ENCODE peak calls at places on chromosomes 2 and 18, in seven cellular contexts. E, I, Q, V, L, K and O are unnamed samples.

GRCh38 chr18:50754297-50754696 is 65.5 kb downstream of the MRO start:
- DNase-seq in E (no peak), L (no peak), V (peak), I (no peak), Q (no peak), K (no peak), O (no peak)

GRCh38 chr2:86160156-86160952 is 34.9 kb downstream of the IMMT start:
- DNase-seq in Q (no peak), I (no peak), V (no peak), L (no peak), K (no peak), E (peak), O (peak)

GRCh38 chr2:167504695-167505094 is 616.4 kb downstream of the XIRP2 start:
- DNase-seq in V (no peak), K (no peak), E (no peak), I (no peak), Q (no peak), L (no peak), O (no peak)

GRCh38 chr2:110106642-110107041 is 9.0 kb downstream of the MALL start:
- DNase-seq in E (peak), V (no peak), L (no peak), Q (no peak), K (no peak), I (no peak), O (peak)

GRCh38 chr2:178256382-178257053 is 62.2 kb downstream of the OSBPL6 start:
- DNase-seq in L (no peak), E (no peak), I (no peak), V (no peak), K (no peak), Q (peak), O (peak)

GRCh38 chr2:140604788-140605187 is 1526.0 kb downstream of the LRP1B start:
- DNase-seq in Q (no peak), I (no peak), K (no peak), V (no peak), E (no peak), L (no peak), O (no peak)

GRCh38 chr2:198309673-198310280 is 505.4 kb downstream of the PLCL1 start:
- DNase-seq in Q (peak), I (peak), L (peak), K (peak), V (peak), E (peak), O (peak)

GRCh38 chr2:142748559-142749099 is 128.8 kb upstream of the KYNU start:
- DNase-seq in L (no peak), V (no peak), E (no peak), Q (no peak), I (no peak), K (no peak), O (no peak)

GRCh38 chr2:3037196-3038194 is 340.1 kb downstream of the EIPR1 start:
- DNase-seq in E (no peak), V (no peak), K (peak), I (no peak), L (no peak), Q (no peak), O (no peak)

GRCh38 chr2:201938151-201938815 is 95.4 kb upstream of the FZD7 start:
- DNase-seq in L (no peak), K (peak), Q (peak), I (no peak), E (peak), V (no peak), O (peak)

GRCh38 chr2:120418174-120418787 is 72.3 kb downstream of the INHBB start:
- DNase-seq in Q (no peak), E (no peak), K (no peak), V (no peak), L (no peak), I (peak), O (no peak)

GRCh38 chr2:33110461-33110860 is 163.7 kb downstream of the LTBP1 start:
- DNase-seq in K (peak), Q (no peak), V (no peak), E (peak), L (no peak), I (no peak), O (peak)

GRCh38 chr2:212646698-212647097 is 108.1 kb upstream of the ERBB4 start:
- DNase-seq in I (no peak), L (no peak), E (peak), V (no peak), K (peak), Q (no peak), O (peak)

GRCh38 chr2:186749179-186749578 is 55.3 kb downstream of the FAM171B start:
- DNase-seq in K (no peak), I (no peak), E (no peak), L (no peak), Q (no peak), V (no peak), O (no peak)

GRCh38 chr2:54416166-54416798 is 39.8 kb upstream of the SPTBN1 start:
- DNase-seq in L (no peak), E (peak), K (no peak), V (no peak), I (no peak), Q (no peak), O (peak)

GRCh38 chr2:101150306-101151140 is 659 bp downstream of the TBC1D8 start:
- DNase-seq in V (peak), L (peak), Q (peak), E (peak), I (peak), K (no peak), O (no peak)

GRCh38 chr2:73700111-73700510 is 37.0 kb downstream of the TPRKB start:
- DNase-seq in L (no peak), Q (no peak), I (no peak), E (no peak), K (no peak), V (no peak), O (peak)

GRCh38 chr2:47767880-47768609 is 14.9 kb upstream of the MSH6 start:
- DNase-seq in I (peak), K (peak), V (peak), L (peak), E (peak), Q (peak), O (peak)

GRCh38 chr2:240904216-240905175 is 1.6 kb upstream of the CROCC2 start:
- DNase-seq in L (no peak), K (no peak), V (no peak), I (no peak), Q (no peak), E (no peak), O (no peak)

GRCh38 chr2:231781798-231782726 is 980 bp upstream of the PDE6D start:
- DNase-seq in V (no peak), L (no peak), E (peak), Q (peak), I (no peak), K (peak), O (peak)

GRCh38 chr2:46460241-46460921 is 19.0 kb upstream of the TMEM247 start:
- DNase-seq in K (no peak), I (no peak), V (no peak), Q (no peak), L (no peak), E (no peak), O (no peak)

GRCh38 chr2:212538156-212539144 is at the start of gene ERBB4:
- DNase-seq in E (peak), V (peak), Q (no peak), I (no peak), L (peak), K (no peak), O (no peak)

GRCh38 chr2:152254486-152254885 is 78.9 kb upstream of the STAM2 start:
- DNase-seq in L (no peak), Q (no peak), E (no peak), I (no peak), K (peak), V (no peak), O (no peak)

GRCh38 chr18:47036298-47036874 is 965 bp upstream of the ELOA2 start:
- DNase-seq in Q (peak), E (peak), K (peak), I (no peak), V (no peak), L (no peak), O (peak)

GRCh38 chr2:144357623-144358400 is 162.1 kb downstream of the ZEB2 start:
- DNase-seq in V (no peak), I (no peak), E (peak), K (peak), L (no peak), Q (peak), O (peak)

GRCh38 chr18:14947482-14948162 is 199.7 kb downstream of the ANKRD30B start:
- DNase-seq in V (no peak), L (no peak), K (no peak), Q (no peak), I (no peak), E (no peak), O (no peak)

GRCh38 chr2:170530284-170530745 is 184.8 kb upstream of the SP5 start:
- DNase-seq in K (no peak), V (peak), I (peak), Q (peak), E (peak), L (peak), O (peak)
- H2BK5ac ChIP-seq in K (no peak), V (peak), I (no peak), Q (no peak), E (no peak), L (no peak), O (no peak)

GRCh38 chr2:84297155-84297554 is 161.9 kb downstream of the SUCLG1 start:
- DNase-seq in Q (peak), I (peak), L (no peak), V (no peak), K (peak), E (no peak), O (no peak)

GRCh38 chr2:84302513-84303412 is 156.3 kb downstream of the SUCLG1 start:
- DNase-seq in V (peak), L (peak), E (peak), Q (peak), I (peak), K (peak), O (peak)

GRCh38 chr2:84299211-84299775 is 159.8 kb downstream of the SUCLG1 start:
- DNase-seq in K (peak), E (no peak), V (no peak), Q (no peak), I (no peak), L (no peak), O (no peak)

GRCh38 chr2:84300030-84301029 is 158.8 kb downstream of the SUCLG1 start:
- DNase-seq in Q (no peak), L (no peak), V (no peak), E (no peak), I (no peak), K (no peak), O (no peak)

GRCh38 chr2:84301717-84302116 is 157.4 kb downstream of the SUCLG1 start:
- DNase-seq in E (no peak), K (no peak), V (no peak), Q (peak), I (no peak), L (no peak), O (no peak)
- H2BK5ac ChIP-seq in E (no peak), K (no peak), V (no peak), Q (no peak), I (no peak), L (no peak), O (no peak)

DNA sequence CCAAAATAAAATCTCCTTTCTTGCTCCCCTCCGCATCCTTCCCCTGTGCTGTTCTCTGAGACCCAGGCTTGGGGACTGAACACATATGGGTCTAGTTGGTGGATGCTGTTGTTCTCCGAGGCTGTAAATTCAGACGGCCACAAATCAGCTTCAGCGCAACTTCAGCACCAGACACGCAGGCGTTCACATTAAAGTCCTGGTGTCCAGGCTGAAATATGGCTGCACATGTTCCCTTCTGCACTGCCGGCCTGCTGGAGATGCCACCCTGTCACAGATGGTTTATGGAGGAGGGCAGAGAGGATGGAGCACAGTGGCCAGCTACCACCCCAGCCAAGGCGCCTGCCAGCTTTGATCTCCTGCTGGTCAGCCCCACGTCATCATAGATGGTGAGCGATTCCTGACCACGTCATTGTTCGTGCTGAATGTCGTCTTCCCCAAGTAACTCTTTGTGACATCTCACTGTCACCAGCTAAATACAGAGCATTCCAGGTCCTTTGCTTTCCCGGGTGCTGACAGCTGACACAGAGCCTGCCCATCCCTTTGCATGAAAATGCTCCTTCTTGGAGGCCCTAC is 248.4 kb downstream of the TTC32 start:
- DNase-seq in L (no peak), V (no peak), E (no peak), I (no peak), K (no peak), Q (no peak), O (no peak)
- H2BK5ac ChIP-seq in L (no peak), V (no peak), E (no peak), I (no peak), K (no peak), Q (no peak), O (no peak)

GRCh38 chr2:137547842-137548241 is 416.4 kb upstream of the HNMT start:
- DNase-seq in V (no peak), L (no peak), K (no peak), E (no peak), I (no peak), Q (no peak), O (no peak)
- H2BK5ac ChIP-seq in V (no peak), L (no peak), K (no peak), E (no peak), I (no peak), Q (no peak), O (no peak)

GRCh38 chr2:192072261-192072660 is 122.5 kb downstream of the TMEFF2 start:
- DNase-seq in Q (no peak), E (no peak), K (no peak), V (no peak), I (no peak), L (no peak), O (no peak)

GRCh38 chr2:192069417-192069816 is 125.3 kb downstream of the TMEFF2 start:
- DNase-seq in K (no peak), E (no peak), V (no peak), Q (no peak), L (no peak), I (no peak), O (no peak)

GRCh38 chr2:192073878-192074277 is 120.9 kb downstream of the TMEFF2 start:
- DNase-seq in L (no peak), V (no peak), K (no peak), E (no peak), Q (no peak), I (no peak), O (no peak)

GRCh38 chr2:192070099-192070498 is 124.6 kb downstream of the TMEFF2 start:
- DNase-seq in V (no peak), L (no peak), E (no peak), K (peak), I (no peak), Q (no peak), O (peak)

DNA sequence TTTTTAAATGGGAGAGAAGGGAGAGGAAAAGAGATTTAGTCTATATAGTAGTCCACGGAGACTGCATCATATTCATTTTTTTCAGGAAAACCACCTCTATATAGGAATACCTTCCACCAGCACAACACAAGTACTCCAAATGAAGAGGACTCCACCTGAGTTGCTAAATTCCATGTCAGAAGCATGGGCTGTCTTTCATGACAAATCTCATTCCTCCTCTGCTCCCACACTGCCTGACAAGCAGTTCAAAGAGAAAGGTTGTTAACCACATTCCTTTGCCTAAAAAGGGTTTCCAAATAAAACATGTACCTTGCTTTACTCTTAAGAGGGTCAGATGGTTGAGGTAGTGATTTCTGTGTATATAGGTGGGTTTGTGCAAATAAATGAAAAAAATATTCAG is 122.0 kb downstream of the TMEFF2 start:
- DNase-seq in E (no peak), V (no peak), I (no peak), L (no peak), K (no peak), Q (peak), O (no peak)
- H2BK5ac ChIP-seq in E (no peak), V (no peak), I (no peak), L (no peak), K (no peak), Q (no peak), O (no peak)

GRCh38 chr2:27032495-27033252 is at the start of gene TMEM214:
- DNase-seq in K (peak), I (peak), Q (peak), V (peak), L (peak), E (peak), O (peak)
- H2BK5ac ChIP-seq in K (peak), I (no peak), Q (no peak), V (no peak), L (peak), E (peak), O (peak)

DNA sequence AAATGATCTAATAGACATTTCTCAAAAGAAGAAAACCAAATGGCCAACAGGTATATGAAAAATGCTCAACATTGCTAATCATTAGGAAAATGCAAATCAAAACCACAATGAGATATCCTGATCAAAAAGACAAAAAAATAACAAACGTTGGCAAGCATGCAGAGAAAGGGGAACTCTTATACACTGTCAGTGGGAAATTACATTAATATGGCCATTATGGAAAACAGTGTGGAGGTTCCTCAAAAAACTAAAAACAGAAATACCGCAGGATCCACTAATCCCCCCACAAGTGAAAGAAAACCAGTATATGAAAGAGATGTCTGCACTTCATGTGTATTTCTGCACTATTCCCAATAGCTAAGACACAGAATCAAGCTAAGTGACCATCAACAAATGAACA is 57.7 kb upstream of the CTIF start:
- DNase-seq in V (no peak), E (no peak), L (no peak), I (no peak), K (no peak), Q (no peak), O (no peak)
- H2BK5ac ChIP-seq in V (no peak), E (no peak), L (no peak), I (no peak), K (no peak), Q (no peak), O (no peak)

DNA sequence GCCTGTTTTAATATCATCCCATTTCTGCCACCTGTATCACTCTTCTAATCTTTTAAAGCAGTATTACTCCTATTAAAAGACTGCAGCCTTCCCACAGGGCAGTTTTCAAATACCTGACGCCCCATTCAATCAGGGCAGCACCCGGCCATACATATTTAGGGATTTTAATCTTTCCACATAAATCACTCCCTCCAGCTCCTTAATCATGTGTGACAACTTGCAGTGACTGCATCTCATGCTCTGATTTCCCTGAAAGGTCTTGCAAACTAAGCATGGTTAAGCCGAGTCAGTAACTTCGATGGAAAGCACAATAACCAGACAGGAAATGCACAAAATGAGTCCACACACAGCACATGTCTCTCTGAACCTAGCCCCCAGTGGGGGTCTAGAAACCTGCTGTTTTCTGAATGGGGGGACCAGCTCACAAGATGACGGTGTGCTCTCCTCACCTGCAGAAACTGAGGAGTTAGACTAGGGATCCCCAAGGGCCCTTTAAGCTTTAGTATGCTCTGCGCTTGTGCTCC is 116.9 kb upstream of the CREB1 start:
- DNase-seq in I (no peak), L (no peak), E (no peak), Q (no peak), V (no peak), K (no peak), O (no peak)
- H2BK5ac ChIP-seq in I (no peak), L (no peak), E (no peak), Q (no peak), V (no peak), K (no peak), O (no peak)

GRCh38 chr18:21636769-21637168 is 24.7 kb downstream of the SNRPD1 start:
- DNase-seq in Q (no peak), K (peak), I (no peak), E (no peak), V (no peak), L (no peak), O (no peak)

GRCh38 chr18:21629089-21629832 is 17.1 kb downstream of the SNRPD1 start:
- DNase-seq in E (no peak), Q (no peak), K (no peak), I (no peak), V (no peak), L (no peak), O (no peak)

GRCh38 chr18:21632393-21632792 is 20.3 kb downstream of the SNRPD1 start:
- DNase-seq in K (no peak), L (no peak), Q (no peak), I (no peak), E (peak), V (no peak), O (no peak)

GRCh38 chr18:21638822-21639221 is 26.7 kb downstream of the SNRPD1 start:
- DNase-seq in E (no peak), V (no peak), Q (no peak), L (no peak), K (no peak), I (no peak), O (no peak)

GRCh38 chr18:21634588-21635199 is 22.6 kb downstream of the SNRPD1 start:
- DNase-seq in E (no peak), Q (no peak), I (no peak), L (no peak), V (no peak), K (no peak), O (no peak)
- H2BK5ac ChIP-seq in E (no peak), Q (no peak), I (no peak), L (no peak), V (no peak), K (no peak), O (no peak)

GRCh38 chr18:49447810-49448745 is 12.4 kb downstream of the DYM start:
- DNase-seq in L (no peak), Q (peak), K (peak), E (peak), I (peak), V (no peak), O (peak)
- H2BK5ac ChIP-seq in L (no peak), Q (no peak), K (no peak), E (no peak), I (no peak), V (no peak), O (no peak)